ENCODE peak calls at places on chromosome 10, in four cellular contexts. K is PC-3, J is OCI-LY7, Q is HCT116. C is an unnamed sample. For H3K4me1, the result is how much of the 10 kb centered on the place peaks cover.

GRCh38 chr10:86730227-86730626 is 26.2 kb upstream of the BMPR1A start:
- DNase-seq in Q (no peak), K (no peak), J (no peak), C (no peak)

GRCh38 chr10:122703483-122704448 is 4.1 kb upstream of the C10orf120 start:
- DNase-seq in Q (peak), K (peak), J (peak), C (peak)

GRCh38 chr10:73423309-73423708 is 9.5 kb upstream of the ANXA7 start:
- DNase-seq in J (no peak), Q (no peak), K (no peak), C (no peak)

GRCh38 chr10:46226232-46226631 is 60.6 kb upstream of the ANTXRL start:
- DNase-seq in Q (no peak), J (no peak), K (no peak), C (no peak)

GRCh38 chr10:48454302-48455054 is 148.0 kb downstream of the MAPK8 start:
- DNase-seq in K (no peak), J (no peak), Q (no peak), C (no peak)

GRCh38 chr10:113880236-113880635 is 25.8 kb downstream of the NHLRC2 start:
- DNase-seq in Q (no peak), K (peak), J (no peak), C (no peak)

GRCh38 chr10:106863549-106863948 is 301.0 kb downstream of the SORCS1 start:
- DNase-seq in J (no peak), K (no peak), Q (no peak), C (peak)

GRCh38 chr10:75994332-75995040 is 563.1 kb downstream of the LRMDA start:
- DNase-seq in J (no peak), Q (no peak), K (no peak), C (no peak)

GRCh38 chr10:121469797-121470606 is 128.2 kb downstream of the FGFR2 start:
- DNase-seq in K (no peak), J (no peak), Q (no peak), C (no peak)

GRCh38 chr10:115956225-115957009 is 316.6 kb downstream of the GFRA1 start:
- DNase-seq in J (no peak), Q (no peak), K (peak), C (no peak)

GRCh38 chr10:120251821-120252220 is 205.2 kb upstream of the PLPP4 start:
- DNase-seq in Q (no peak), J (no peak), K (no peak), C (no peak)

GRCh38 chr10:72277996-72278667 is 4.4 kb downstream of the DDIT4 start:
- DNase-seq in J (no peak), Q (no peak), K (no peak), C (no peak)

GRCh38 chr10:117216611-117217195 is 19.4 kb downstream of the KCNK18 start:
- DNase-seq in K (peak), J (peak), Q (peak), C (peak)

GRCh38 chr10:133034762-133035161 is 53.0 kb upstream of the ADGRA1 start:
- DNase-seq in Q (no peak), J (no peak), K (no peak), C (no peak)

GRCh38 chr10:62960416-62960815 is 144.2 kb upstream of the EGR2 start:
- DNase-seq in K (peak), J (no peak), Q (no peak), C (no peak)

GRCh38 chr10:30080161-30080560 is 20.8 kb upstream of the JCAD start:
- DNase-seq in Q (no peak), K (peak), J (no peak), C (no peak)

GRCh38 chr10:21531164-21531563 is 2.9 kb upstream of the MLLT10 start:
- DNase-seq in J (no peak), Q (no peak), K (no peak), C (no peak)

GRCh38 chr10:97481071-97481470 is 17.2 kb downstream of the MMS19 start:
- DNase-seq in Q (no peak), K (peak), J (no peak), C (no peak)

GRCh38 chr10:97474918-97475317 is 23.3 kb downstream of the MMS19 start:
- DNase-seq in K (no peak), Q (no peak), J (no peak), C (no peak)

GRCh38 chr10:97479939-97480338 is 18.3 kb downstream of the MMS19 start:
- DNase-seq in Q (no peak), K (no peak), J (no peak), C (no peak)

DNA sequence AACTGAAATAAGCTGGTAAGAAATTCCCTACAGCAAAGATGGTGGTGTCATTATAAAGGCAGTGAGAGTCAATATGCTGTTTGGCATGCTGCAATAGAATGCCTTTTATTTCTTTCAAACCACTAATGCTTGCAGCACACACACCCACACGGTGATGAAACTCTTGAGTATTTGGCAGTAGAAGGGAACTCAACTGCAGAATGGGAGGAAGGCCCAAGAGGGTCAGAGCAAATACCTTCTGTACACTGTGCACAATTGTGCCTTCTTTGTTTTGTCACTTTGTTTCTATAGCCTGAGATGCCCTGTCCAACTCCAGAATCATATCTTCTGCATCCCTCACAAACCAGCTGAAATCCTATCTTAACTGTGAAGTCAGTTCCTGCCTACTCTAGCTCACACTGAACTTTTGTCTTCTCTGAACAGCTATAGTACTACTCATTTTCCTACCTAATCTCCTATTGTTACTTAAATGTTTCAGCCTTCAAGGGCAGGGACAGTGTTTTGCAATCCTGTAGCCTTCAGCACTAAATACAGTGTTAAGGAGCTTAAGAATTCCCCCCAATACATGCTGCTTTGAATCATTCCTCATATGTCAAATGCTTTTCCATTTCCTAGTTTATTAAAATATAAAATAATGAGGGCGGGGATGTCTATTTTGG is 22.2 kb downstream of the MMS19 start:
- DNase-seq in K (no peak), Q (no peak), J (no peak), C (no peak)
- H3K4me1 ChIP-seq in K (under half), Q (under half), J (under half), C (under half)

GRCh38 chr10:61478621-61479312 is 25.6 kb upstream of the TMEM26 start:
- DNase-seq in K (peak), Q (no peak), J (no peak), C (no peak)
- TF ChIP-seq CTCF in K (peak), Q (no peak), J (peak), C (no peak)

GRCh38 chr10:97000487-97001182 is 168.5 kb downstream of the LCOR start:
- DNase-seq in K (peak), J (no peak), Q (no peak), C (no peak)
- TF ChIP-seq EZH2phosphoT487 in K (no peak), J (no peak), Q (no peak), C (no peak)

GRCh38 chr10:124014416-124015154 is 78.8 kb downstream of the CHST15 start:
- DNase-seq in K (no peak), Q (no peak), J (no peak), C (no peak)
- H3K4me1 ChIP-seq in K (under half), Q (under half), J (under half), C (under half)

DNA sequence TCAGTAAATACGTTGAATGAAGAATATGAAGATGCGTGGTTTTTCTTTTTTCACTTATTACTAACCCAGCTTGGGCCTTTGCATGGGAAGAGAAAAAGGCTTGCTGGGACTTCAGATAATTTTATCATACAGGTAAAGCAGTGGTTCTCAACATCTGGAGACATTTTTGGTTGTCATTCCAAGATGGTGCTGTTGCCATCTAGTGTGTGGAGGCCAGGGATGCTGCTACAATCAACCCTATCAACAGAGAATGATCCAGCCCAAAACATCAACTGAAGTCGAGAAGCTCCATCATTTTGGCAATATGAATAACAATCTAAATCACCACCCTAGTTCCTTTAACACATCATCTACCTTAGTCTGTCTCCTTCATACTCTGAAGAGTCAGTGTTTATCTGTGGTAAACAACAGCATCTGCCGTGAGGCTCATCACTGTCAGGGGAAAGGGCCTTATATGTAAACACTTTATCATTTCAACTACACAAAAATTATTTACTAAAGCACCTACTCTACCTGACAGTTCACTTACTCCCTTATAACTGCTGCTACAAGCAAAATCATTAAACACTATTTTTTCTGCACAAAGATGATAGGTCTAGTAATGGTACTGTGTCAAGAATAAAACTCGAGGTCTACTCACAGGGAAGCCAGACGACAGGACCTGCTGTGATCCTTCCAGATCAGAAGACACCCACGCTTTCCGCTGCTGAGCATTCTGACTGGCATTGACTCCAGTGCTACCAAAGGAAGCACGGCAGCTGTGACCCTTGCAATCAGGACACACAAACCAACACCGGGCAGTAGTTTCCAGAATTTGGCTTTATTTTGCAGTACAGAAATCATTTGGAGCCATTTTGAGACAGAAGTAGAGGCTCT is 48.6 kb downstream of the GDI2 start:
- DNase-seq in Q (no peak), J (no peak), K (no peak), C (no peak)
- TF ChIP-seq CTCF in Q (no peak), J (peak), K (peak), C (no peak)

GRCh38 chr10:69446650-69447151 is 4.6 kb upstream of the TSPAN15 start:
- DNase-seq in Q (peak), J (no peak), K (peak), C (no peak)
- TF ChIP-seq EZH2phosphoT487 in Q (no peak), J (no peak), K (no peak), C (no peak)

DNA sequence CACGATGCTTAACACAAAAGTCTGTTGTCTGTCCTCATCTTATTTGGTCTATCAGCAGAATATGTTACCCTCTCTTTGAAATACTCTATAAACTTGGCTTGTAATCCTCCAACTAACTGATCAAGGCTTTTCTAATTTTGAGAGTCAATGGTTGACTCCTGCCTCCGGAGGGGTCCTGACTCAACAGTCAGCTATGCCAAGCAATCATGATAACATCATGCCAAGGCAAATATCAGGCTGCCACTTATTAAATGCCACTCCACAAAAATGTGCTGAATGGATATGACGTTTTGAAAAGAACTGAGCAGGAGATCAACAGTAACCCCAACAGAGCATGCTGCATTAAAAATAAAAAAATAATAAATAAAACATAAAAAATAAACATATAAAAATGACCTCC is 116.1 kb downstream of the PARD3 start:
- DNase-seq in Q (peak), K (peak), J (no peak), C (no peak)
- H3K4me1 ChIP-seq in Q (under half), K (half or more), J (under half), C (under half)

DNA sequence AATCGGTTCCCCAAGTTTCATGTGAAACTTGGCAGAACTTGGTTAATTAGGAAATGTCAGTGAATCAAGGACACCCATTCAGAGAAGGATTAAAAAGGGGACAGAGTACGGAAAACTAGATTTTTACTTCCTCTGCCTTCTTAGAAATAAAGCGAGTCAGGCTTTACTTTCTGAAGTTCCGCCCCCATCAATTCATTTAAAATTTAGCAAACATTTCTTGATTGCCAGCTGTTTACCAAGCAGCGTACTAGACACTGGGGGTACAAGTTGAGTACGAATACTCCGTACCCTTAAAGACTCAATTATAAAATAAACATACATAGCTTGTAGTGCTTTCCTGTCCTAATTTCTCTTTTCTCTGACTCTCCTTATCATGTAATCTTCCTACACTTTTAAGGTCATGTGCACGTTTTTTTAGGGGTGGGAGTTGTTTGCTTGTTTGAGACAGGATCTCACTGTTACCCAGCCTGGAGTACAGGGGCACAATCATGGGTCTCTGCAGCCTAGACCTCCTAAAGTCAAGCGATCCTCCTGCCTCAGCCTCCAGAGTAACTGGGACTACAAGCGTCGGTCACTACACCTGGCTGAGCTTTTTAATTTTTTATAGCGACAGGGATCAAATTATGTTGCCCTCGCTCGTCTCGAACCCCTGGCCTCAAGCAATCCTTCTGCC is 704 bp upstream of the ABI1 start:
- DNase-seq in Q (no peak), K (no peak), J (no peak), C (no peak)
- TF ChIP-seq CTCF in Q (peak), K (peak), J (peak), C (no peak)

GRCh38 chr10:3014968-3015367 is 52.4 kb upstream of the PFKP start:
- DNase-seq in J (no peak), K (peak), Q (no peak), C (no peak)
- TF ChIP-seq EZH2phosphoT487 in J (no peak), K (no peak), Q (no peak), C (no peak)